ENCODE peak calls at places on chromosomes 1 and 21, in eight cellular contexts. C is nephron progenitor cell; D is GM13976; A is AG09319; I is GM06990; S is type B pancreatic cell; R is endothelial cell; T is CD8-positive, alpha-beta T cell. J is an unnamed sample.

GRCh38 chr1:152442765-152443164 is 28.7 kb upstream of the CRNN start:
- DNase-seq in A (no peak), S (no peak), T (no peak), I (no peak), C (no peak), D (no peak), R (no peak), J (no peak)

GRCh38 chr21:29224006-29224405 is 74.7 kb upstream of the BACH1 start:
- DNase-seq in A (no peak), T (no peak), I (peak), C (no peak), R (no peak), S (no peak), D (no peak), J (no peak)

GRCh38 chr21:19463966-19464365 is 1060.4 kb upstream of the TMPRSS15 start:
- DNase-seq in I (no peak), S (no peak), A (no peak), R (no peak), T (no peak), D (no peak), C (no peak), J (no peak)

GRCh38 chr1:201266774-201267173 is 16.5 kb upstream of the PKP1 start:
- DNase-seq in C (no peak), I (no peak), R (no peak), D (no peak), S (peak), T (no peak), A (peak), J (no peak)

GRCh38 chr1:168365719-168366474 is 85.2 kb downstream of the TBX19 start:
- DNase-seq in D (no peak), R (no peak), S (no peak), C (no peak), T (no peak), A (no peak), I (no peak), J (no peak)

GRCh38 chr1:150272379-150272840 is at the start of gene C1orf54:
- DNase-seq in C (peak), D (no peak), A (no peak), T (no peak), I (no peak), S (no peak), R (peak), J (peak)

GRCh38 chr1:59972216-59972924 is 45.8 kb upstream of the CYP2J2 start:
- DNase-seq in A (peak), C (no peak), T (no peak), S (no peak), R (no peak), I (no peak), D (no peak), J (no peak)

GRCh38 chr1:113975211-113975895 is 3.9 kb upstream of the OLFML3 start:
- DNase-seq in C (no peak), A (no peak), R (no peak), D (no peak), S (no peak), T (no peak), I (no peak), J (no peak)

GRCh38 chr1:53754484-53755312 is 15.7 kb upstream of the GLIS1 start:
- DNase-seq in C (peak), D (peak), S (no peak), A (peak), R (peak), T (no peak), I (no peak), J (peak)

GRCh38 chr21:33374080-33374873 is 28.9 kb upstream of the IFNGR2 start:
- DNase-seq in C (peak), R (peak), T (peak), D (no peak), S (no peak), A (no peak), I (no peak), J (no peak)

GRCh38 chr21:45505416-45506021 is 36.7 kb downstream of the SLC19A1 start:
- DNase-seq in I (no peak), T (no peak), S (peak), C (no peak), D (no peak), R (no peak), A (no peak), J (peak)

GRCh38 chr1:89918794-89919155 is 76.1 kb upstream of the ZNF326 start:
- DNase-seq in I (no peak), R (no peak), A (no peak), D (no peak), T (no peak), S (no peak), C (no peak), J (no peak)

GRCh38 chr1:185961664-185962063 is 227.5 kb downstream of the HMCN1 start:
- DNase-seq in I (no peak), S (no peak), D (no peak), T (no peak), C (no peak), A (no peak), R (no peak), J (no peak)

GRCh38 chr1:223713546-223714420 is 1.4 kb downstream of the CAPN2 start:
- DNase-seq in R (no peak), S (no peak), C (no peak), T (no peak), I (no peak), A (no peak), D (no peak), J (no peak)

GRCh38 chr1:244730153-244730933 is 77.4 kb downstream of the DESI2 start:
- DNase-seq in T (peak), R (peak), S (peak), A (peak), I (peak), D (peak), C (peak), J (peak)

GRCh38 chr1:109929170-109929569 is 18.5 kb downstream of the CSF1 start:
- DNase-seq in D (no peak), R (no peak), C (no peak), A (no peak), I (no peak), S (no peak), T (no peak), J (no peak)

GRCh38 chr1:42756956-42757891 is 9.6 kb downstream of the P3H1 start:
- DNase-seq in A (no peak), C (peak), I (no peak), T (no peak), D (peak), R (no peak), S (no peak), J (peak)

GRCh38 chr1:21468597-21468996 is 28.7 kb downstream of the NBPF3 start:
- DNase-seq in D (peak), I (no peak), C (peak), T (no peak), A (no peak), R (peak), S (no peak), J (peak)

GRCh38 chr1:54173681-54174080 is 20.9 kb upstream of the CDCP2 start:
- DNase-seq in I (no peak), R (no peak), S (no peak), A (no peak), C (no peak), D (no peak), T (no peak), J (no peak)

GRCh38 chr1:119341372-119341947 is 27.1 kb upstream of the HAO2 start:
- DNase-seq in D (no peak), I (no peak), S (no peak), A (no peak), R (no peak), C (no peak), T (no peak), J (no peak)

GRCh38 chr1:52365091-52365745 is 787 bp downstream of the CC2D1B start:
- DNase-seq in I (no peak), R (no peak), C (peak), T (no peak), D (no peak), A (peak), S (no peak), J (peak)

GRCh38 chr1:101037316-101037715 is 11.7 kb upstream of the DPH5 start:
- DNase-seq in A (no peak), C (no peak), R (no peak), D (no peak), S (no peak), I (no peak), T (no peak), J (no peak)

GRCh38 chr21:14956826-14957225 is 108.0 kb downstream of the NRIP1 start:
- DNase-seq in D (no peak), T (no peak), C (no peak), I (no peak), S (no peak), A (no peak), R (no peak), J (no peak)

DNA sequence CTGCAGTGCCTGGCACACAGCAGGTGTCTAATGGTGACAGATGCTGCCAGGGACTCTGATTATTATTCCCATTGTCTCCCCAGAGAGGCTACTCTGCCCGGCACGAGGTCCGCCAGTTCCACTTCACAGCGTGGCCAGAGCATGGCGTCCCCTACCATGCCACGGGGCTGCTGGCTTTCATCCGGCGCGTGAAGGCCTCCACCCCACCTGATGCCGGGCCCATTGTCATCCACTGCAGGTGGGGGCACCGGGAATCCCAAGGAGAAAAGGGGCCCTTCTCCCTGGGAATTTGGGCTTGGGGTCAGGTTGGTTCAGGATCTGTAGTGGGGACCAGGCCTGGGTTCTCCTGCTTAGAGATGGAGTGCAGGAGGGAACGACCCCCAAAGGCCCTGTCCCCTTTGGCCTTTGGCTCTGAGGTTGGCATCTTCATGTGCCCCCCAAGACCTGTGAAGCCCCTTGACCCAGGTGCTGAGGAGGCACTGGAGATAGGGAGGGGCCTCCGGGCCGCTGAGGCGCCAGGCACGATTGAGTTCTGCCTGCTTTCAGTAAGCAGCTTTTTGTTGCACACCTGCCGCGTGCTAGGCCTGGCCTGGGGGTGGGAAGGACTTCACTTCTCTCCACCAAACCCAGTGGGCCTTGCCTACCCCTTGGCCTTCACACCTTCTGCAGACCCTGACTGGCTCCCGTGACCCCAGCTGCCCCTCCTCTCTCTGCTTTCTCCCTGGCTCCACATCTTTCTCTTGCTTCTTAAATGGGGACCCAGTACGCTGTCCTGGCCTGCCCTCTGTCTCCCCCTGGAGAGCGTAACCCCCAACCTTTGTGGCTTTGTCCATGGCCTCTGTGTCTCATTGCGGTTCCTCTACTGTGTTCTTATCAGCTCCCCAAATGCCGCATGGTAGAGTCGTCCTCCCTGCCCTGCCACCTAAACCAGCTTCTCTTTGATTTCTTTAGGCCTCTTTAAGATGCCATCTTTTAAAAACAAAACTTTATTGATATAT is 76.4 kb downstream of the PTPRU start:
- DNase-seq in I (no peak), T (no peak), R (no peak), D (peak), A (no peak), S (no peak), C (no peak), J (no peak)
- TF ChIP-seq CTCF in I (no peak), T (no peak), R (no peak), D (no peak), A (no peak), S (no peak), C (no peak), J (no peak)

DNA sequence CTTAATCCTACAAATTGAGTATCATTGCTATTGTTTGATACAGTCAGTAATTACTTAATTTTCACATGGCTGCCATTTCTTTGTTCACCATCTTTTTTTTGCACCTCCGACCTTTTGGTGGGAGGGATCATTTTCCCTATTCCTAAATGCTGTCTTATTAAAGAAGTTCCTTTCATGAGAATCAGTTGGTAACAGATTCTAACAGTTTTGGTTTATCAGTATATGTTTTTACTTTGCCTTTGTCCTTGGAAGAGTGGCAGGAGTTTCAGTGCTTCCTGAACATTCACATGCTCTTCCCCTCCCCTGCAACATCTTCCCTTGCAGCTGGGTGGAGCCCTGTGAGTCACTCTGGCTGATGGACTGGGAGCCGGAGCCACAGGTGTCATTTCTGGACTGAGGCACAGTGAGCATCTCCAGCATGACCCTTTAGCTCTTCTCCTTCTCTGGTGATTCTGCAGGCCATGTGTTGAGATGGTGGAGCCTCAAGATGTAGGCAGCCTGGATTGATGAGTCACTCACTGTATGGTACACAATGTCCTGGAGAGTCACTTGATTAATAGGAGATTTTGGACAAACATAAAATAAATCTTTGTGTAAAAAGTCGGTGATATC is 217.7 kb downstream of the URB2 start:
- DNase-seq in A (no peak), I (no peak), D (no peak), R (no peak), T (no peak), S (no peak), C (no peak), J (peak)
- TF ChIP-seq CTCF in A (peak), I (peak), D (no peak), R (no peak), T (no peak), S (no peak), C (no peak), J (no peak)

GRCh38 chr1:155178441-155179106 is 4.9 kb downstream of the TRIM46 start:
- DNase-seq in R (no peak), C (no peak), D (no peak), S (no peak), I (no peak), T (no peak), A (no peak), J (peak)
- TF ChIP-seq CTCF in R (no peak), C (no peak), D (no peak), S (no peak), I (no peak), T (no peak), A (no peak), J (no peak)

DNA sequence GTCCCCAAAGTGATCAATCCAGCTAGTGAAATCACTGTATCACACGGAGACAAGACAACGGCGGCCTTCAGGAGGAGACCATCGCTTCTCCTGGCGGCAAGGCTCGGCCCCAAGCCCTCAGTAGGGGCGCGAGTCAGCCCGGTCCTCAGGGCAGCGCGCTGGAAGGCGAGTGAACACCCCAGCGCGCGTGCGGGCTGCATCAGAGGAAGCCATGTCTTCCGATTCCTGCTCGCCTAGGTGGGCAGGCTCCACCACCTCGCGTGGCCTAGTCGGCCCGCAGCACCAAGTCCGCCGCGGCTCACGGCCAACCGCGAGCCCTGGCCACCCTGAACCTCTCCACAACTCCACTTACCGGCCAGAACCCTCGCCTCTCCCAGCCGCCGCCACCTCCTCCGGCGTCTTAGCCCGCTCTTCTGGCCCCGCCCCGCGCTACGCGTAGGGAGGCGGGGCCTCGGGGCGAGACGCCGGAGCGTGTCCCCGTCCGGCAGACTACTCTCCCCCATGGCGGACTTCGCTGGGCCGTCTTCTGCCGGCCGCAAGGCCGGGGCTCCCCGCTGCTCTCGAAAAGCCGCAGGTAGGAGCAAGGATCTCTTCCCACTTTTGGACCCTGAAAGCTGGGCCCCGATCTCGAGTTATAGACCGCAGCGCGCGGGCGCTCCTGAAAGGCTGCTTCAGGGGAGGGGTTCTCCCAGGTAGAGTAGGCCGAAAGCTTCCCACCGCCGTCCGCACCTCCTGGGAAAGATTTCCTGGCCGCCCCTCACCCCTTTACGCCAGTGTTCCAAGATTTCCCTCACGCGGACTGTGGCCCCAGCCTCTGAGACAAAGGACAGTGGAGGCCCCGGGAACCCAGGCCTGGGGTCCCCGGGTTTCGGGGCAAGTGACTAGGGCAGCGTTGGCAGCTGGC is at the start of the genes GLMN and RPAP2:
- DNase-seq in C (peak), I (peak), A (peak), S (peak), T (peak), D (peak), R (peak), J (peak)
- TF ChIP-seq CTCF in C (no peak), I (peak), A (peak), S (peak), T (no peak), D (no peak), R (no peak), J (no peak)

DNA sequence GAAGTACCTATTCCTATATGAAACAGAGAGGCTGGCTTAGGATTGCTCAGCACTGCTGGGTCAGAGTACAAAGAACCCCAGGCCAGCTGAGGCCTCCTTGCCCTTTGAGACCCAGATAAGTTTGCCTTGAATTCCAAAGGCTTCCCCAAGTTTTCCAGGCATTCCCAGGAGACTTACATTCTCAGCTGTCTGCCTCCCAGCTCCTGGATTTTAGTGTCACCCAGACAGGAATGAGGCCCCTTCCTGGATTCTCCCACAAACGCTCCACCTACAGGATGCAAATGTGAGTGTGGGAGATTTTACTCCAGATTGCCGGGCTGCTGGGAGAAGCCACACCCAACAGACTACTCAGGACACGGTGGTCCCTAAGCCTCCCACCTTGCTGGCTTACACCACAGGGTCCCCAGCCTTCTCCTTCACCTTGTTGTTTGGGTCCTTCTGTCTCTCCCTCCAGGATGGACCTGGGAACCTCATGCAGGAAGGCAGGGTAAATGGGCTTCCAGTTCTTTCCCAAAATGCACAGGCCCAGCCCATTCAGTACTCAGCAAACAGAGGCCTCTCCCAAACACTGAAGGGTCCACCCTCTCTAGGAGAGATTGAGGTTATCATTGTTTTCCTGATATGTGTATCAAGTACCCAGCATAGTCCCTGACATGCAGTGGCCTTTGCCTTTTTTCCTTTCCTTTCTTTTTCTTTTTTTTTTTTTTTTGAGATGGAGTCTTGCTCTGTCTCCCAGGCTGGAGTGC is 10.6 kb downstream of the RHBG start:
- DNase-seq in D (no peak), T (no peak), C (no peak), I (no peak), S (no peak), A (no peak), R (no peak), J (no peak)
- TF ChIP-seq CTCF in D (no peak), T (no peak), C (no peak), I (no peak), S (no peak), A (no peak), R (no peak), J (no peak)

GRCh38 chr1:206694151-206694550 is 9.4 kb downstream of the MAPKAPK2 start:
- DNase-seq in D (no peak), R (no peak), I (no peak), A (no peak), C (no peak), T (no peak), S (no peak), J (no peak)
- TF ChIP-seq CTCF in D (no peak), R (no peak), I (no peak), A (no peak), C (no peak), T (no peak), S (no peak), J (no peak)

GRCh38 chr1:193019442-193020026 is 39.6 kb downstream of the UCHL5 start:
- DNase-seq in C (no peak), I (no peak), D (peak), A (peak), R (no peak), T (no peak), S (no peak), J (no peak)
- TF ChIP-seq CTCF in C (peak), I (peak), D (peak), A (peak), R (peak), T (peak), S (peak), J (peak)

DNA sequence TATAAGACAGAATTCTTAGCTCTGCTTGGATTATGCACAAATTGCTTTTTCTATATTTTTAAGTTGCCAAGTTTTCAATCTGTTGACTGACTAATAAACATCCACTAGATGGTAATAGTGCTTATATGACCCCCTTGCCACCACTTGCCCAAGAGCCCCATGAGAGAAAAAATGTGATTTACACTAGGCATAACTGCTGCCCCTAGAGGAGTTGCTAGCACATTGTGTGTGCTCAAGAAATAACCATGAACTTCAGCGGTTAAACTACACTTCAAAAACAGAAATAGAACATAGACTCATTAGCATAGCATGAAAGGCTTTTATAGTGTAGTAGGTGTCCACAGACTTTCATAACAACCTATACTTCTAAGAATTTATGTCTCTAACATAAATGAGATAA is 61.4 kb downstream of the BRINP3 start:
- DNase-seq in A (no peak), I (no peak), S (no peak), D (no peak), T (no peak), R (no peak), C (no peak), J (no peak)
- TF ChIP-seq CTCF in A (no peak), I (no peak), S (peak), D (no peak), T (no peak), R (no peak), C (peak), J (peak)

GRCh38 chr1:47561523-47562007 is 123.7 kb downstream of the FOXD2 start:
- DNase-seq in I (no peak), R (no peak), C (no peak), T (no peak), A (no peak), D (no peak), S (no peak), J (no peak)
- TF ChIP-seq CTCF in I (no peak), R (no peak), C (no peak), T (no peak), A (no peak), D (no peak), S (no peak), J (no peak)